ENCODE peak calls at places on chromosomes 4 and X, in six cellular contexts. One of them, this sample, is unnamed.

GRCh38 chr4:115851918-115852766 is 738.7 kb upstream of the NDST4 start:
- DNase-seq in PC-3: peak; percentile 59
- DNase-seq in neural progenitor cell: peak; percentile 84
- DNase-seq in OCI-LY7: peak; percentile 58
- DNase-seq in neuronal stem cell: peak; percentile 40
- DNase-seq in hepatocyte: peak; percentile 86
- DNase-seq in this sample: peak; percentile 42

GRCh38 chr4:112604590-112604989 is 32.1 kb downstream of the ZGRF1 start:
- DNase-seq in PC-3: peak; percentile 55
- DNase-seq in neural progenitor cell: peak; percentile 72
- DNase-seq in OCI-LY7: peak; percentile 46
- DNase-seq in hepatocyte: peak; percentile 74
- DNase-seq in neuronal stem cell: peak; percentile 38
- DNase-seq in this sample: peak; percentile 82

GRCh38 chr4:11954093-11954492 is 525.4 kb upstream of the HS3ST1 start:
- DNase-seq in PC-3: peak; percentile 42
- DNase-seq in neuronal stem cell: peak; percentile 8
- DNase-seq in OCI-LY7: peak; percentile 4
- DNase-seq in neural progenitor cell: peak; percentile 44
- DNase-seq in hepatocyte: peak; percentile 48
- DNase-seq in this sample: peak; percentile 32

GRCh38 chrX:119343856-119344255 is 55.3 kb upstream of the SLC25A43 start:
- DNase-seq in PC-3: peak; percentile 79
- DNase-seq in hepatocyte: peak; percentile 18
- DNase-seq in neural progenitor cell: no peak
- DNase-seq in neuronal stem cell: no peak
- DNase-seq in OCI-LY7: no peak
- DNase-seq in this sample: no peak

GRCh38 chrX:23127586-23127985 is 127.8 kb downstream of the DDX53 start:
- DNase-seq in PC-3: no peak
- DNase-seq in hepatocyte: no peak
- DNase-seq in neural progenitor cell: no peak
- DNase-seq in OCI-LY7: no peak
- DNase-seq in neuronal stem cell: no peak
- DNase-seq in this sample: no peak

GRCh38 chr4:111618908-111619307 is 526.3 kb upstream of the FAM241A start:
- DNase-seq in neuronal stem cell: no peak
- DNase-seq in hepatocyte: peak; percentile 9
- DNase-seq in PC-3: peak; percentile 22
- DNase-seq in neural progenitor cell: no peak
- DNase-seq in OCI-LY7: no peak
- DNase-seq in this sample: no peak

GRCh38 chr4:39699676-39700409 is 1.9 kb downstream of the UBE2K start:
- DNase-seq in PC-3: peak; percentile 34
- DNase-seq in neural progenitor cell: no peak
- DNase-seq in hepatocyte: no peak
- DNase-seq in OCI-LY7: peak; percentile 30
- DNase-seq in neuronal stem cell: no peak
- DNase-seq in this sample: no peak

GRCh38 chrX:2967998-2968909 is 38.1 kb upstream of the ARSH start:
- DNase-seq in hepatocyte: no peak
- DNase-seq in neuronal stem cell: no peak
- DNase-seq in PC-3: peak; percentile 50
- DNase-seq in neural progenitor cell: peak; percentile 66
- DNase-seq in OCI-LY7: no peak
- DNase-seq in this sample: peak; percentile 6

GRCh38 chr4:14383652-14384051 is 618.6 kb upstream of the CPEB2 start:
- DNase-seq in neural progenitor cell: no peak
- DNase-seq in OCI-LY7: no peak
- DNase-seq in hepatocyte: no peak
- DNase-seq in PC-3: no peak
- DNase-seq in neuronal stem cell: no peak
- DNase-seq in this sample: no peak

GRCh38 chrX:51837451-51837850 is 56.0 kb upstream of the MAGED1 start:
- DNase-seq in neural progenitor cell: no peak
- DNase-seq in PC-3: no peak
- DNase-seq in neuronal stem cell: no peak
- DNase-seq in hepatocyte: no peak
- DNase-seq in OCI-LY7: no peak
- DNase-seq in this sample: no peak

GRCh38 chrX:108091878-108092291 is 307 bp downstream of the ATG4A start:
- DNase-seq in OCI-LY7: no peak
- DNase-seq in neuronal stem cell: no peak
- DNase-seq in neural progenitor cell: no peak
- DNase-seq in PC-3: peak; percentile 21
- DNase-seq in hepatocyte: no peak
- DNase-seq in this sample: no peak

GRCh38 chr4:1832690-1833089 is 23.3 kb downstream of the LETM1 start:
- DNase-seq in PC-3: no peak
- DNase-seq in OCI-LY7: no peak
- DNase-seq in neural progenitor cell: no peak
- DNase-seq in hepatocyte: no peak
- DNase-seq in neuronal stem cell: no peak
- DNase-seq in this sample: no peak

GRCh38 chrX:40173662-40174593 is 76.2 kb upstream of the BCOR start:
- DNase-seq in neural progenitor cell: peak; percentile 50
- DNase-seq in neuronal stem cell: no peak
- DNase-seq in hepatocyte: peak; percentile 76
- DNase-seq in OCI-LY7: peak; percentile 71
- DNase-seq in PC-3: peak; percentile 70
- DNase-seq in this sample: peak; percentile 90

GRCh38 chr4:39649639-39650265 is 11.1 kb upstream of the SMIM14 start:
- DNase-seq in hepatocyte: no peak
- DNase-seq in neural progenitor cell: no peak
- DNase-seq in neuronal stem cell: no peak
- DNase-seq in OCI-LY7: no peak
- DNase-seq in PC-3: no peak
- DNase-seq in this sample: no peak

GRCh38 chrX:132614297-132614696 is 125.5 kb upstream of the MBNL3 start:
- DNase-seq in hepatocyte: no peak
- DNase-seq in OCI-LY7: peak; percentile 15
- DNase-seq in PC-3: peak; percentile 38
- DNase-seq in neural progenitor cell: peak; percentile 23
- DNase-seq in neuronal stem cell: no peak
- DNase-seq in this sample: peak; percentile 39

GRCh38 chr4:29009908-29010307 is 1710.3 kb upstream of the PCDH7 start:
- DNase-seq in hepatocyte: no peak
- DNase-seq in neuronal stem cell: no peak
- DNase-seq in OCI-LY7: no peak
- DNase-seq in PC-3: no peak
- DNase-seq in neural progenitor cell: peak; percentile 3
- DNase-seq in this sample: no peak

GRCh38 chr4:157204634-157205244 is 15.8 kb upstream of the GRIA2 start:
- DNase-seq in PC-3: peak; percentile 44
- DNase-seq in OCI-LY7: no peak
- DNase-seq in hepatocyte: peak; percentile 31
- DNase-seq in neural progenitor cell: peak; percentile 51
- DNase-seq in neuronal stem cell: no peak
- DNase-seq in this sample: peak; percentile 17

GRCh38 chrX:77160301-77160700 is 286.9 kb upstream of the FGF16 start:
- DNase-seq in OCI-LY7: peak; percentile 25
- DNase-seq in hepatocyte: no peak
- DNase-seq in neuronal stem cell: no peak
- DNase-seq in neural progenitor cell: peak; percentile 29
- DNase-seq in PC-3: peak; percentile 13
- DNase-seq in this sample: no peak

GRCh38 chr4:116866116-116866515 is 219.3 kb downstream of the TRAM1L1 start:
- DNase-seq in OCI-LY7: no peak
- DNase-seq in PC-3: no peak
- DNase-seq in hepatocyte: no peak
- DNase-seq in neuronal stem cell: no peak
- DNase-seq in neural progenitor cell: no peak
- DNase-seq in this sample: no peak

GRCh38 chr4:184374006-184374405 is 100.3 kb downstream of the IRF2 start:
- DNase-seq in PC-3: no peak
- DNase-seq in neural progenitor cell: no peak
- DNase-seq in hepatocyte: no peak
- DNase-seq in neuronal stem cell: no peak
- DNase-seq in OCI-LY7: no peak
- DNase-seq in this sample: no peak

GRCh38 chr4:97003715-97004114 is 1139.6 kb downstream of the STPG2 start:
- DNase-seq in neuronal stem cell: no peak
- DNase-seq in PC-3: no peak
- DNase-seq in hepatocyte: no peak
- DNase-seq in neural progenitor cell: no peak
- DNase-seq in OCI-LY7: no peak
- DNase-seq in this sample: no peak

GRCh38 chr4:25938251-25939186 is 24.5 kb downstream of the SMIM20 start:
- DNase-seq in hepatocyte: no peak
- DNase-seq in OCI-LY7: no peak
- DNase-seq in neural progenitor cell: no peak
- DNase-seq in neuronal stem cell: no peak
- DNase-seq in PC-3: peak; percentile 5
- DNase-seq in this sample: no peak

GRCh38 chr4:78601013-78601412 is 49.4 kb downstream of the ANXA3 start:
- DNase-seq in neural progenitor cell: no peak
- DNase-seq in hepatocyte: no peak
- DNase-seq in PC-3: no peak
- DNase-seq in OCI-LY7: no peak
- DNase-seq in neuronal stem cell: no peak
- DNase-seq in this sample: no peak

GRCh38 chrX:17812763-17813162 is 48.3 kb downstream of the RAI2 start:
- DNase-seq in neural progenitor cell: peak; percentile 49
- DNase-seq in neuronal stem cell: no peak
- DNase-seq in hepatocyte: peak; percentile 51
- DNase-seq in OCI-LY7: peak; percentile 1
- DNase-seq in PC-3: peak; percentile 37
- DNase-seq in this sample: no peak

GRCh38 chr4:121674191-121674590 is 22.6 kb downstream of the ANXA5 start:
- DNase-seq in hepatocyte: no peak
- DNase-seq in PC-3: no peak
- DNase-seq in neuronal stem cell: no peak
- DNase-seq in neural progenitor cell: no peak
- DNase-seq in OCI-LY7: no peak
- DNase-seq in this sample: no peak

GRCh38 chr4:7506119-7506518 is 71.4 kb upstream of the PSAPL1 start:
- DNase-seq in hepatocyte: no peak
- DNase-seq in neuronal stem cell: no peak
- DNase-seq in neural progenitor cell: no peak
- DNase-seq in PC-3: no peak
- DNase-seq in OCI-LY7: no peak
- DNase-seq in this sample: no peak

GRCh38 chr4:34953145-34953799 is 1291.0 kb downstream of the ARAP2 start:
- DNase-seq in neuronal stem cell: no peak
- DNase-seq in neural progenitor cell: peak; percentile 10
- DNase-seq in hepatocyte: peak; percentile 10
- DNase-seq in OCI-LY7: no peak
- DNase-seq in PC-3: peak; percentile 74
- DNase-seq in this sample: peak; percentile 38

GRCh38 chr4:120919358-120919757 is 3.2 kb downstream of the PRDM5 start:
- DNase-seq in neural progenitor cell: no peak
- DNase-seq in OCI-LY7: peak; percentile 15
- DNase-seq in PC-3: no peak
- DNase-seq in hepatocyte: no peak
- DNase-seq in neuronal stem cell: no peak
- DNase-seq in this sample: no peak

GRCh38 chrX:44043496-44043895 is 70.3 kb upstream of the NDP start:
- DNase-seq in PC-3: no peak
- DNase-seq in neuronal stem cell: no peak
- DNase-seq in hepatocyte: no peak
- DNase-seq in OCI-LY7: no peak
- DNase-seq in neural progenitor cell: no peak
- DNase-seq in this sample: no peak

GRCh38 chrX:19708683-19709082 is 178.7 kb downstream of the SH3KBP1 start:
- DNase-seq in neural progenitor cell: no peak
- DNase-seq in hepatocyte: no peak
- DNase-seq in PC-3: no peak
- DNase-seq in OCI-LY7: no peak
- DNase-seq in neuronal stem cell: no peak
- DNase-seq in this sample: no peak
- H3K4me2 ChIP-seq in neural progenitor cell: no peak overlapping the region
- H3K4me2 ChIP-seq in hepatocyte: no peak overlapping the region
- H3K4me2 ChIP-seq in PC-3: no peak overlapping the region
- H3K4me2 ChIP-seq in OCI-LY7: no peak overlapping the region
- H3K4me2 ChIP-seq in neuronal stem cell: no peak overlapping the region
- H3K4me2 ChIP-seq in this sample: no peak overlapping the region

GRCh38 chr4:142091085-142091513 is 454.7 kb downstream of the IL15 start:
- DNase-seq in PC-3: peak; percentile 79
- DNase-seq in neural progenitor cell: no peak
- DNase-seq in neuronal stem cell: no peak
- DNase-seq in OCI-LY7: no peak
- DNase-seq in hepatocyte: no peak
- DNase-seq in this sample: no peak

GRCh38 chr4:142092941-142093340 is 456.6 kb downstream of the IL15 start:
- DNase-seq in neural progenitor cell: no peak
- DNase-seq in hepatocyte: no peak
- DNase-seq in PC-3: no peak
- DNase-seq in OCI-LY7: no peak
- DNase-seq in neuronal stem cell: no peak
- DNase-seq in this sample: no peak

GRCh38 chr4:142088906-142089305 is 452.5 kb downstream of the IL15 start:
- DNase-seq in PC-3: no peak
- DNase-seq in hepatocyte: no peak
- DNase-seq in OCI-LY7: no peak
- DNase-seq in neural progenitor cell: no peak
- DNase-seq in neuronal stem cell: no peak
- DNase-seq in this sample: no peak

GRCh38 chr4:142095886-142096605 is 459.7 kb downstream of the IL15 start:
- DNase-seq in hepatocyte: no peak
- DNase-seq in neuronal stem cell: no peak
- DNase-seq in PC-3: peak; percentile 98
- DNase-seq in neural progenitor cell: no peak
- DNase-seq in OCI-LY7: no peak
- DNase-seq in this sample: no peak

GRCh38 chr4:142091691-142092182 is 455.4 kb downstream of the IL15 start:
- DNase-seq in neural progenitor cell: no peak
- DNase-seq in PC-3: peak; percentile 92
- DNase-seq in neuronal stem cell: no peak
- DNase-seq in OCI-LY7: no peak
- DNase-seq in hepatocyte: no peak
- DNase-seq in this sample: no peak
- H3K4me2 ChIP-seq in neural progenitor cell: no peak overlapping the region
- H3K4me2 ChIP-seq in PC-3: peak overlapping the region; percentile 31
- H3K4me2 ChIP-seq in neuronal stem cell: no peak overlapping the region
- H3K4me2 ChIP-seq in OCI-LY7: no peak overlapping the region
- H3K4me2 ChIP-seq in hepatocyte: no peak overlapping the region
- H3K4me2 ChIP-seq in this sample: no peak overlapping the region

DNA sequence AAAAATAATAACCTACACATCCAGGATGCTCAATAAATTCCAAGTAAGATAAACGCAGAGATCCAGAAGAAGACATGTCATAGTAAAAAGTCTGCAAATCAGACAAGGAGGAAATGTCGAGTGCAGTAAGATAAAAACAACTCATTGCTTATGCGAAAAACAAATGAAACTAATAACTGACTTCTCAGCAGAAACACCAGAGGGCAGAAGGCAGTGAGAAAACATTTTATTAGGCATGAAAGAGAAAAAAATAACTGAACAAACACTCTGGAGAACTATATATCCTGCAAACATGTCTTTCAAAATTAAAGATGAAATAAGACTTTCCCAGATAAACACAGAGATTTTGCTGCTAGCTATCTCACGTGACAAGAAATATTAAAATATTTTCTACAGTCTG is 201.3 kb upstream of the CTSO start:
- DNase-seq in hepatocyte: no peak
- DNase-seq in neuronal stem cell: no peak
- DNase-seq in neural progenitor cell: no peak
- DNase-seq in PC-3: peak; percentile 20
- DNase-seq in OCI-LY7: no peak
- DNase-seq in this sample: peak; percentile 3
- H3K4me2 ChIP-seq in hepatocyte: no peak overlapping the region
- H3K4me2 ChIP-seq in neuronal stem cell: no peak overlapping the region
- H3K4me2 ChIP-seq in neural progenitor cell: no peak overlapping the region
- H3K4me2 ChIP-seq in PC-3: peak overlapping the region; percentile 48
- H3K4me2 ChIP-seq in OCI-LY7: no peak overlapping the region
- H3K4me2 ChIP-seq in this sample: no peak overlapping the region

GRCh38 chrX:27995611-27996010 is 14.4 kb upstream of the DCAF8L1 start:
- DNase-seq in PC-3: no peak
- DNase-seq in neural progenitor cell: no peak
- DNase-seq in neuronal stem cell: no peak
- DNase-seq in hepatocyte: no peak
- DNase-seq in OCI-LY7: no peak
- DNase-seq in this sample: no peak
- H3K4me2 ChIP-seq in PC-3: no peak overlapping the region
- H3K4me2 ChIP-seq in neural progenitor cell: no peak overlapping the region
- H3K4me2 ChIP-seq in neuronal stem cell: no peak overlapping the region
- H3K4me2 ChIP-seq in hepatocyte: no peak overlapping the region
- H3K4me2 ChIP-seq in OCI-LY7: no peak overlapping the region
- H3K4me2 ChIP-seq in this sample: no peak overlapping the region

This sample was measured in trophoblast cell.